ENCODE peak calls at places on chromosomes 13 and 19, in four cellular contexts. U is pancreas, Z is left ventricle myocardium inferior, J is MG63. C is an unnamed sample. For H3K36me3, the result is how much of the 10 kb centered on the place peaks cover.

GRCh38 chr13:95698047-95698749 is 21.3 kb downstream of the DNAJC3 start:
- DNase-seq in U (no peak), Z (no peak), J (no peak), C (no peak)

GRCh38 chr13:42876270-42876714 is 94.9 kb downstream of the FAM216B start:
- DNase-seq in U (no peak), Z (no peak), J (no peak), C (no peak)

GRCh38 chr13:73844986-73845385 is 289.2 kb downstream of the KLF12 start:
- DNase-seq in U (no peak), Z (no peak), J (no peak), C (no peak)

GRCh38 chr19:1251233-1251502 is 2.8 kb downstream of the MIDN start:
- DNase-seq in U (no peak), Z (no peak), J (peak), C (peak)

GRCh38 chr13:50810998-50811397 is 32.5 kb downstream of the DLEU7 start:
- DNase-seq in U (no peak), Z (no peak), J (no peak), C (no peak)

GRCh38 chr13:36059366-36059765 is 71.8 kb downstream of the DCLK1 start:
- DNase-seq in U (no peak), Z (no peak), J (no peak), C (no peak)

GRCh38 chr19:54684537-54684936 is 21.8 kb downstream of the LILRB4 start:
- DNase-seq in U (no peak), Z (no peak), J (peak), C (no peak)

GRCh38 chr19:4052114-4052992 is 14.3 kb downstream of the ZBTB7A start:
- DNase-seq in U (peak), Z (no peak), J (peak), C (peak)

GRCh38 chr19:1470864-1471513 is 8.0 kb downstream of the C19orf25 start:
- DNase-seq in U (peak), Z (no peak), J (no peak), C (no peak)

GRCh38 chr13:24459234-24459633 is 53.3 kb downstream of the PARP4 start:
- DNase-seq in U (no peak), Z (no peak), J (peak), C (no peak)

GRCh38 chr13:77620138-77620537 is 77.3 kb upstream of the SLAIN1 start:
- DNase-seq in U (no peak), Z (no peak), J (no peak), C (no peak)

GRCh38 chr13:26037302-26037701 is 14.5 kb downstream of the SHISA2 start:
- DNase-seq in U (no peak), Z (no peak), J (no peak), C (no peak)

GRCh38 chr19:5585461-5586299 is 17.9 kb upstream of the TINCR start:
- DNase-seq in U (no peak), Z (no peak), J (no peak), C (no peak)

GRCh38 chr19:28504727-28505126 is 708.2 kb downstream of the UQCRFS1 start:
- DNase-seq in U (no peak), Z (no peak), J (no peak), C (no peak)

GRCh38 chr19:58572818-58573657 is at the start of gene MZF1:
- DNase-seq in U (peak), Z (peak), J (peak), C (peak)

GRCh38 chr13:37448072-37448471 is 150.5 kb downstream of the POSTN start:
- DNase-seq in U (no peak), Z (no peak), J (no peak), C (no peak)

GRCh38 chr13:33728271-33729037 is 89.5 kb upstream of the RFC3 start:
- DNase-seq in U (no peak), Z (peak), J (peak), C (no peak)

GRCh38 chr13:39058040-39058439 is 19.8 kb downstream of the NHLRC3 start:
- DNase-seq in U (no peak), Z (no peak), J (no peak), C (no peak)

DNA sequence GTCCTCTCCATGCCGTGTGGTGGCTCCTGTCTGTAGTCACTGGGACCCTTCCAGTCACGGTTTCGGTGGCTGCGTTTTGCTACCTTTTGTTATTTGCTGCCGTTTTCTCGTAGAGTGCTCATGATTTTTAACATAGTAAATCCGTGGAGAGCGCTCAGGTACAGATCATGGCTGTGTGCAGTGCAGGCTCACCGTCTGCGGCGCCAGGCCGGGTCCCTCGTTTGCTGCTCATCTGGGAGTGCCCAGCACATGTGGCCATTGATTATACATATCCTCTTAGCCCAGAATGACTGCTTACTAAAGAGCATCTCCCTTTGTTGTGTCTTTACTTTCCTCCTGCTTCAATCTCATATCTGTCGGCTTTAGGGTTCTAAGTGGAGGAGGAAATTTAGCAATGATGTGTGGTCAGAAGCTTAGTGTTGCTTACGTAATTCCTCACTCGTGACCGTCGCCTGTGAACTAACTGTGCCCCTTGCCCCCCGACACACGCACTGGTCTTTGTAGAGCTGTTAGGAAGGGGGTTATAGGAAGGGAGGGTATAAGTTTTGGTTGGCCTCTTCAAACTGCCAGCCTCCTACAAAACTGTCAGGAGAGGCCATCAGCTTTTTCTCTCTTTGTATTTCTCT is 31.8 kb downstream of the TFDP1 start:
- DNase-seq in U (no peak), Z (no peak), J (no peak), C (peak)
- H3K36me3 ChIP-seq in U (under half), Z (under half), J (under half), C (under half)

DNA sequence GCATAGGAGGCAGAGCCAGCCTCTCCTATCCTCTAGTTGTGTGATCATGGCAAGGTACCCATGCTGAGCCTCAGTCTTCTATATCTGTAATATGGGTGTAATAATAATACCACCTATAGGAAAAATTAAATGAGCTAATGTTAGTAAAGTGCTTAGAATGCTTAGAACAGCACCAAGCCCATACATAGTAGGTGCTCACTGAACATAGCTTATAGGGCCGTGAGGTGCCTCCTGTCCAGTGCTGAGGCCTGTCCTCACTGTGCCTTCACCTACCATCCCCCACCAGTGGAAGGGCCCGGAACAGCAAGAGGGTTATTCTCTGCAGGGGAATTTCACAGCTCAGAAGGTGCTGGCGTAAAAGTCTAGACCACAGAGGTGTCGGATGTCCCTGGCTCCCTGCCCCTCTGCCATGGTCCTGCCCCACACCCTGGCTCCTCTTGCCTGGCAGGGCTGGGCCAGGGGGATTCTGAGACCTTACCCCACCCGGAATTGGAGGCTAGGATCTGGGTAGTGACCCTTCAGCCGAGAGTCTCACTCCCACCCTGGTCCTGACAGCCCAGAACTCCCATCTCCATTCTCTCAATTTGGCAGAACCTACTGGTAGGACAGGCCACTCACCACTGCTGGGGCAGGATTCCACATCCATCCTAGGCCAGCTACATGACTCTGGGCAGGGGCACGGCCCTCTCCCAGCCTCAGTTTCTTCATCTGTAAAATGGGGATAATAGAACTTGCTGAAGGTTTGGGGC is 2.2 kb upstream of the SCN1B start:
- DNase-seq in U (no peak), Z (no peak), J (peak), C (no peak)
- H3K36me3 ChIP-seq in U (under half), Z (under half), J (under half), C (under half)

GRCh38 chr19:48477696-48478338 is 8.6 kb downstream of the CYTH2 start:
- DNase-seq in U (no peak), Z (no peak), J (no peak), C (peak)
- H3K36me3 ChIP-seq in U (under half), Z (half or more), J (half or more), C (half or more)

DNA sequence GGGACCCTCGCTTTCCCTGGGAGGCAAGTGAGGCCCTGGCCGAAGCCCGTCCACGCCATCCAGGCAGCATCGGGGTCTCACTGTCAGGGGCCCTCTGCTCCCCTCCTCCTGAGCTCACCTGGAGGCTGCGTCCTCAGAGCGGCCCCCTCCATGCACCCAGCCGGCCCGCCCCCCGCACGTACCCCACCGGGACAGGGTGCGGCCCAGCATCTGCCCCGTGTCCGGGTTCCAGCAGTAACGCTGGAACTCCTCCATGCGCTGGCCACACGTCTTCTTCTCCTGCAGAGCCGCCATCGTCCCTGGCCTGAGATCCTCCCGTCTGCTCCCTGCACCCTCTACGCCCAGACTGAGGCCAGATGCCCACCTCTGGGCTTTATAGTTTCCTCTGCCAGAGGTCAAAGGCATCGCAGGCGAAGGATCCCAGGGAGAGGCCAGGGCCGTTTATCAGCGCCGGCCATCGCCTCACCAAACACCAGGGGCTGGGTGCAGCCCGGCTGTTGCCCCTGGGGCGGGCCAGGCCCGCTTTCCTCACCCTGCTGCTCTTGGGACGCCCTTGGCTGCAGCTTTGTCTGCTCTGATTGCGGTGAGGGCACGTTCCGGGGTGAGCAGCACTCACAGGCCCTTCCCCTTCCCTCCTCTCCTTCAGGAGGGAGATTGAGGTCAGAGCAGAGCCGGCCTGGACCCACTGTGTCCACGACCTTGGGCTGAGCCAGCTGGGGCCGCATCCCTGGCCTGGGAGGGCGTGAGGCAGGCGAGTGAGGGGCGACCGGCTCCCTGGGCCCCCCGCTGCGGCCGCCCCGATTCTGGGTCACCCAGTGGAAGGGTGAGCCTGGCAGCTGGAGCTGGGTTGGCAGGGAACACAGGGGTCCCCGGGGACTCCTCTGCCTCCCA is at the start of gene ATP4B:
- DNase-seq in U (peak), Z (peak), J (no peak), C (no peak)
- H3K36me3 ChIP-seq in U (under half), Z (under half), J (under half), C (under half)

DNA sequence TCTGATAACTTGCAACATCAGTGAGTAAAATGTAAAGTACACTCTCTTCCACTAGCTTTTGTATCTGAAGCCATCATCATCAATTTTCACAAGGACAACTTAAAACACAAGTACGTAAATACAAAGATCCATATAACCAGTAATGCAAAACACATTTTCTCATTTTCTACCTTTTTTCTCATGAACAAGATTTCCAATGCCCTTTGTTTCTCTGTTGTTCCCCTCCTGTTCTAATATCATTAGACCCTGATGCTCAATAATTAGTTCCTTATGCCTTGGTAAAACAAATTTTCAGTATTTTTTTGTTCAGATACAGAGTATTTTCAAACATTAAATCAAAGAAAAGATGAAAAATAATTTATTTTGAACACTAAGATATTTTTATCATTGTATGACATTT is 437.2 kb upstream of the MIR17HG start:
- DNase-seq in U (no peak), Z (no peak), J (no peak), C (no peak)
- H3K36me3 ChIP-seq in U (under half), Z (under half), J (under half), C (under half)

GRCh38 chr19:7541481-7541824 is 5.9 kb downstream of the PNPLA6 start:
- DNase-seq in U (no peak), Z (no peak), J (no peak), C (no peak)
- H3K36me3 ChIP-seq in U (under half), Z (half or more), J (half or more), C (half or more)

GRCh38 chr19:12649941-12650340 is 16.6 kb downstream of the MAN2B1 start:
- DNase-seq in U (no peak), Z (no peak), J (no peak), C (no peak)
- H3K36me3 ChIP-seq in U (under half), Z (under half), J (under half), C (under half)

GRCh38 chr19:12660980-12661379 is 5.6 kb downstream of the MAN2B1 start:
- DNase-seq in U (no peak), Z (no peak), J (no peak), C (no peak)
- H3K36me3 ChIP-seq in U (under half), Z (half or more), J (half or more), C (under half)

DNA sequence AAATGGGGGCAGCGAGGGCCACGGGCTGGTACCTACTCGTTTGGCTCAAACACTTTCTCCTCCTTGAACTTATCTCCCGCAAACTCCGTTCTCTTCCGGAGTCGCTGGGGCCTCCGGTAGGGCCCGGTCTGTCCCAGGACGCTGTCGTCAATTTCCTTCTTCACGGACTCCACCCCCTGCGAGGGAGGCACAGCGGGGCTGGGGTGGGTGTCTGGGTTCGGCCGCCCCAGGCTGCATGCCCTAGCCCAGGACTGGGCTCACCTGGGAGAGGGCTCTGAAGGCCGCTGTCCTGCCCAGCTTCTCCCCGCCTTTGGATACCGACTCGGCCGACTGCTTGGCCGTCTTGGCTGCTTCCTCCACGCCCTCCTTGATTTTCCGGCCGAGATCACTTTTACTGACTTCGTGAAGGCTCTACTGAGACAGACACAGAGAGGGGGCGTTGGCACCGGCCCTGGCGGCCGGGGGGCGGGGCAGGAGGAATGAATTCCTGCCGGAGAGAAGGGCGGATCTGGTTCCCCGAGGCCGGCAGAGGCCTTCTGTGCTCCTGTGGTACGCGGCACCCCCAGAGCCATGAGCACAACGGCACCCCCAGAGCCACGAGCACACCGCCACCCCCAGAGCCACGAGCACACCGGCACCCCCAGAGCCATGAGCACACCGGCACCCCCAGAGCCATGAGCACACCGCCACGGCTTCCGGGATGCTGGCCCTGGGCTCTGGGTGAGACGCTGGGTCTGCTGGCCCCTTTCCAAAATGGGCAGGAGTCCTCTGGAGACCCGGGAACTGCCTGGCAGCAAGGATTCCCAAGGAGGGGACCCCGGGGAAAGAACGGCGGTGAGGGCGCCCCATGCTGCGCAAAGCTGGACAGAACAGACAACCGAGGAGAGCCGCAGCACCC is 8.1 kb upstream of the CTXN1 start:
- DNase-seq in U (no peak), Z (no peak), J (no peak), C (no peak)
- H3K36me3 ChIP-seq in U (half or more), Z (half or more), J (half or more), C (half or more)